ENCODE peak calls at places on chromosomes 11 and 22, in eight cellular contexts. P is activated gamma-delta T cell treated with Interleukin-2 at 50 U/mL for 16 hours; W is activated CD4-positive, alpha-beta T cell treated with anti-CD3 and anti-CD28 coated beads, Interleukin-2, amount 10 ng/mL, durations not matched to agents 7 days and 5 days; N is activated CD8-positive, alpha-beta memory T cell treated with anti-CD3 and anti-CD28 coated beads for 24 hours; C is stimulated activated CD4-positive, alpha-beta T cell treated with anti-CD3 and anti-CD28 coated beads, TNF-alpha, amount 100 ng/mL, for 24 hours; J is left colon; F is GM13977; B is posterior cingulate gyrus. E is an unnamed sample.

GRCh38 chr22:32850591-32851517 is 49.3 kb downstream of the TIMP3 start:
- DNase-seq in N (no peak), C (no peak), B (peak), J (peak), P (no peak), W (no peak), F (no peak), E (peak)

GRCh38 chr11:134346101-134346975 is 14.6 kb downstream of the GLB1L2 start:
- DNase-seq in W (no peak), N (peak), P (no peak), J (no peak), F (no peak), C (no peak), B (no peak), E (no peak)

GRCh38 chr11:133917921-133918605 is 38.7 kb downstream of the IGSF9B start:
- DNase-seq in C (no peak), J (no peak), P (no peak), N (peak), W (no peak), F (no peak), B (no peak), E (no peak)

GRCh38 chr11:72511393-72512047 is 77.2 kb upstream of the CLPB start:
- DNase-seq in W (no peak), N (no peak), J (no peak), F (no peak), P (no peak), C (no peak), B (no peak), E (no peak)

GRCh38 chr11:5930614-5931013 is 11.4 kb upstream of the OR56A3 start:
- DNase-seq in F (no peak), B (no peak), W (no peak), C (no peak), N (no peak), J (no peak), P (no peak), E (no peak)

GRCh38 chr11:93512073-93512475 is 31.1 kb downstream of the SMCO4 start:
- DNase-seq in F (no peak), C (no peak), P (no peak), J (no peak), B (no peak), W (peak), N (no peak), E (no peak)

GRCh38 chr22:37489994-37490393 is 3.8 kb upstream of the MFNG start:
- DNase-seq in J (no peak), N (no peak), P (no peak), F (no peak), W (no peak), C (no peak), B (no peak), E (no peak)

GRCh38 chr11:118401151-118401879 is at the start of gene ATP5MG:
- DNase-seq in C (peak), B (peak), N (peak), J (peak), F (peak), P (peak), W (peak), E (peak)

GRCh38 chr22:38489561-38490133 is 16.5 kb downstream of the DDX17 start:
- DNase-seq in B (no peak), N (peak), W (no peak), C (no peak), J (no peak), F (no peak), P (no peak), E (no peak)

GRCh38 chr11:132632641-132633124 is 899.6 kb downstream of the OPCML start:
- DNase-seq in J (no peak), C (no peak), P (no peak), N (no peak), W (no peak), F (no peak), B (peak), E (no peak)

GRCh38 chr11:34266090-34266912 is 91.5 kb downstream of the ABTB2 start:
- DNase-seq in C (no peak), F (no peak), J (no peak), P (no peak), N (no peak), B (no peak), W (no peak), E (no peak)

GRCh38 chr11:117462848-117463247 is 135.2 kb downstream of the CEP164 start:
- DNase-seq in B (no peak), N (no peak), J (peak), P (no peak), W (no peak), F (no peak), C (no peak), E (no peak)

GRCh38 chr22:37180531-37181231 is 7.4 kb downstream of the C1QTNF6 start:
- DNase-seq in N (no peak), P (no peak), B (peak), J (no peak), W (no peak), F (peak), C (no peak), E (no peak)

GRCh38 chr11:1834132-1834610 is 619 bp upstream of the SYT8 start:
- DNase-seq in N (no peak), F (no peak), B (peak), C (no peak), W (no peak), J (peak), P (no peak), E (peak)

GRCh38 chr11:17502630-17503029 is 26.0 kb upstream of the ABCC8 start:
- DNase-seq in F (no peak), B (no peak), C (no peak), J (no peak), N (no peak), P (no peak), W (no peak), E (no peak)

GRCh38 chr11:550021-550745 is 10.4 kb downstream of the LMNTD2 start:
- DNase-seq in J (no peak), B (no peak), N (no peak), F (no peak), W (no peak), P (no peak), C (no peak), E (no peak)

GRCh38 chr11:8207080-8208000 is 38.5 kb upstream of the RIC3 start:
- DNase-seq in C (no peak), B (no peak), F (no peak), J (no peak), P (no peak), W (no peak), N (peak), E (no peak)

GRCh38 chr22:42364641-42365336 is 67.4 kb downstream of the NFAM1 start:
- DNase-seq in J (no peak), N (no peak), W (no peak), F (no peak), P (no peak), C (no peak), B (no peak), E (no peak)

GRCh38 chr11:11476971-11477645 is 124.1 kb upstream of the CSNK2A3 start:
- DNase-seq in B (no peak), F (no peak), P (no peak), N (no peak), C (no peak), J (no peak), W (no peak), E (no peak)

GRCh38 chr11:869399-870126 is 26.9 kb downstream of the TSPAN4 start:
- DNase-seq in W (no peak), F (no peak), N (no peak), C (no peak), P (no peak), J (no peak), B (no peak), E (no peak)

GRCh38 chr22:25383892-25384291 is 164.5 kb downstream of the CRYBB2 start:
- DNase-seq in F (no peak), P (no peak), C (no peak), N (no peak), B (no peak), J (no peak), W (no peak), E (no peak)

GRCh38 chr22:42425337-42425988 is 6.7 kb downstream of the NFAM1 start:
- DNase-seq in W (no peak), N (no peak), P (no peak), J (no peak), C (no peak), F (no peak), B (no peak), E (no peak)

GRCh38 chr22:47352920-47353700 is 590.7 kb downstream of the TBC1D22A start:
- DNase-seq in C (no peak), W (no peak), P (no peak), F (no peak), N (peak), B (no peak), J (no peak), E (no peak)

GRCh38 chr11:117953029-117953671 is 23.9 kb upstream of the TMPRSS13 start:
- DNase-seq in P (peak), B (no peak), C (no peak), W (peak), F (no peak), J (no peak), N (no peak), E (peak)

GRCh38 chr22:30261134-30261533 is 5.5 kb downstream of the OSM start:
- DNase-seq in W (no peak), J (no peak), B (no peak), N (no peak), C (no peak), P (no peak), F (no peak), E (no peak)

GRCh38 chr11:19938051-19938856 is 222.0 kb downstream of the DBX1 start:
- DNase-seq in P (no peak), F (peak), C (no peak), W (peak), N (no peak), B (peak), J (no peak), E (no peak)

GRCh38 chr11:123587559-123587958 is 66.9 kb downstream of the SCN3B start:
- DNase-seq in F (no peak), W (no peak), J (peak), N (no peak), P (no peak), C (no peak), B (no peak), E (no peak)

GRCh38 chr11:106389096-106389495 is 311.6 kb downstream of the AASDHPPT start:
- DNase-seq in J (no peak), B (no peak), C (no peak), N (no peak), W (no peak), F (no peak), P (no peak), E (no peak)

GRCh38 chr11:37409124-37409523 is 811.1 kb upstream of the RAG2 start:
- DNase-seq in B (no peak), P (no peak), N (no peak), F (no peak), C (no peak), J (no peak), W (no peak), E (no peak)

GRCh38 chr11:66419825-66420224 is 1.0 kb upstream of the NPAS4 start:
- DNase-seq in F (no peak), W (no peak), N (no peak), C (no peak), P (no peak), J (no peak), B (peak), E (no peak)

GRCh38 chr11:76602431-76602861 is 68.1 kb downstream of the LRRC32 start:
- DNase-seq in F (no peak), J (peak), P (no peak), W (no peak), N (peak), B (no peak), C (no peak), E (no peak)

GRCh38 chr22:17260950-17261349 is 41.7 kb upstream of the ADA2 start:
- DNase-seq in W (no peak), F (no peak), J (no peak), B (peak), N (no peak), C (no peak), P (no peak), E (no peak)

GRCh38 chr11:3823303-3823702 is 14.9 kb downstream of the PGAP2 start:
- DNase-seq in W (no peak), N (no peak), P (no peak), J (no peak), B (no peak), F (no peak), C (no peak), E (no peak)

GRCh38 chr11:75721852-75722668 is 4.4 kb downstream of the MOGAT2 start:
- DNase-seq in F (no peak), P (no peak), W (no peak), C (no peak), J (peak), N (no peak), B (no peak), E (no peak)

GRCh38 chr11:128848815-128849455 is 18.2 kb downstream of the KCNJ1 start:
- DNase-seq in J (no peak), P (peak), N (peak), W (peak), C (peak), B (no peak), F (peak), E (peak)

GRCh38 chr11:103953797-103954495 is 82.5 kb upstream of the DDI1 start:
- DNase-seq in B (no peak), J (no peak), W (no peak), F (no peak), C (no peak), P (no peak), N (no peak), E (no peak)